ENCODE peak calls at places on chromosomes 6 and 20, in ten cellular contexts. Y, A, G, R, T, X, F, S, C and H are unnamed samples. For H3K9me2, the result is how much of the 10 kb centered on the place peaks cover.

GRCh38 chr6:44431118-44431725 is 43.7 kb downstream of the CDC5L start:
- DNase-seq in Y (peak), A (peak), G (peak), R (peak), T (peak), X (peak), F (peak), S (peak), C (peak), H (peak)

GRCh38 chr20:38842017-38842416 is 36.5 kb downstream of the PPP1R16B start:
- DNase-seq in Y (no peak), A (no peak), G (no peak), R (no peak), T (no peak), X (peak), F (peak), S (no peak), C (no peak), H (no peak)

GRCh38 chr20:4896971-4897497 is 104.3 kb downstream of the SLC23A2 start:
- DNase-seq in Y (peak), A (no peak), G (no peak), R (peak), T (peak), X (peak), F (peak), S (peak), C (no peak), H (peak)

GRCh38 chr6:37061157-37061804 is 55.8 kb downstream of the FGD2 start:
- DNase-seq in Y (no peak), A (no peak), G (no peak), R (no peak), T (no peak), X (peak), F (peak), S (no peak), C (peak), H (no peak)

GRCh38 chr6:5435449-5435848 is 174.1 kb downstream of the FARS2 start:
- DNase-seq in Y (no peak), A (no peak), G (peak), R (no peak), T (peak), X (no peak), F (no peak), S (no peak), C (no peak), H (no peak)

GRCh38 chr6:102485480-102485879 is 1092.0 kb downstream of the GRIK2 start:
- DNase-seq in Y (no peak), A (no peak), G (no peak), R (no peak), T (no peak), X (no peak), F (no peak), S (no peak), C (no peak), H (no peak)

GRCh38 chr6:133892444-133893323 is 3.8 kb downstream of the TCF21 start:
- DNase-seq in Y (peak), A (no peak), G (no peak), R (peak), T (no peak), X (no peak), F (no peak), S (no peak), C (peak), H (no peak)

GRCh38 chr6:15246217-15247211 is 645 bp downstream of the JARID2 start:
- DNase-seq in Y (no peak), A (no peak), G (peak), R (no peak), T (no peak), X (peak), F (no peak), S (no peak), C (no peak), H (peak)

GRCh38 chr6:30646450-30647038 is 389 bp upstream of the C6orf136 start:
- DNase-seq in Y (peak), A (no peak), G (peak), R (peak), T (no peak), X (no peak), F (no peak), S (no peak), C (peak), H (no peak)

GRCh38 chr6:169689247-169689646 is 12.6 kb downstream of the WDR27 start:
- DNase-seq in Y (no peak), A (no peak), G (peak), R (no peak), T (peak), X (no peak), F (no peak), S (no peak), C (no peak), H (no peak)

GRCh38 chr6:170091639-170092579 is 199.0 kb downstream of the DLL1 start:
- DNase-seq in Y (no peak), A (no peak), G (no peak), R (no peak), T (no peak), X (no peak), F (no peak), S (no peak), C (no peak), H (no peak)

GRCh38 chr6:105135056-105135455 is 44.8 kb downstream of the POPDC3 start:
- DNase-seq in Y (no peak), A (no peak), G (peak), R (peak), T (peak), X (no peak), F (no peak), S (no peak), C (peak), H (no peak)

GRCh38 chr20:50237349-50237748 is 46.7 kb downstream of the CEBPB start:
- DNase-seq in Y (no peak), A (no peak), G (no peak), R (no peak), T (peak), X (no peak), F (no peak), S (peak), C (no peak), H (no peak)

GRCh38 chr6:35754452-35755321 is 17.9 kb downstream of the ARMC12 start:
- DNase-seq in Y (no peak), A (no peak), G (peak), R (no peak), T (peak), X (no peak), F (no peak), S (peak), C (no peak), H (no peak)

GRCh38 chr6:33323623-33323948 is 6.0 kb upstream of the ZBTB22 start:
- DNase-seq in Y (no peak), A (no peak), G (no peak), R (peak), T (no peak), X (no peak), F (no peak), S (no peak), C (peak), H (peak)

GRCh38 chr6:144582939-144583613 is 297.9 kb downstream of the UTRN start:
- DNase-seq in Y (peak), A (no peak), G (peak), R (peak), T (no peak), X (peak), F (peak), S (no peak), C (peak), H (peak)

GRCh38 chr6:149025061-149025460 is 278.2 kb downstream of the UST start:
- DNase-seq in Y (no peak), A (no peak), G (no peak), R (no peak), T (no peak), X (no peak), F (no peak), S (no peak), C (no peak), H (no peak)

GRCh38 chr6:165653196-165653595 is 9.8 kb downstream of the PDE10A start:
- DNase-seq in Y (no peak), A (no peak), G (no peak), R (no peak), T (no peak), X (no peak), F (no peak), S (no peak), C (no peak), H (no peak)

GRCh38 chr6:134196568-134197301 is 121.2 kb downstream of the SGK1 start:
- DNase-seq in Y (no peak), A (no peak), G (no peak), R (no peak), T (peak), X (peak), F (no peak), S (no peak), C (no peak), H (no peak)

GRCh38 chr6:87682310-87682709 is 19.7 kb downstream of the AKIRIN2 start:
- DNase-seq in Y (no peak), A (no peak), G (no peak), R (no peak), T (peak), X (no peak), F (no peak), S (no peak), C (peak), H (no peak)

GRCh38 chr20:62087227-62087626 is 21.5 kb upstream of the TAF4 start:
- DNase-seq in Y (no peak), A (no peak), G (peak), R (no peak), T (peak), X (no peak), F (no peak), S (peak), C (no peak), H (no peak)

GRCh38 chr6:47097092-47097945 is 55.2 kb upstream of the ADGRF1 start:
- DNase-seq in Y (peak), A (peak), G (peak), R (peak), T (peak), X (peak), F (peak), S (peak), C (peak), H (peak)

GRCh38 chr20:17898548-17898994 is 70.0 kb downstream of the SNX5 start:
- DNase-seq in Y (peak), A (peak), G (peak), R (peak), T (peak), X (peak), F (peak), S (peak), C (peak), H (peak)

DNA sequence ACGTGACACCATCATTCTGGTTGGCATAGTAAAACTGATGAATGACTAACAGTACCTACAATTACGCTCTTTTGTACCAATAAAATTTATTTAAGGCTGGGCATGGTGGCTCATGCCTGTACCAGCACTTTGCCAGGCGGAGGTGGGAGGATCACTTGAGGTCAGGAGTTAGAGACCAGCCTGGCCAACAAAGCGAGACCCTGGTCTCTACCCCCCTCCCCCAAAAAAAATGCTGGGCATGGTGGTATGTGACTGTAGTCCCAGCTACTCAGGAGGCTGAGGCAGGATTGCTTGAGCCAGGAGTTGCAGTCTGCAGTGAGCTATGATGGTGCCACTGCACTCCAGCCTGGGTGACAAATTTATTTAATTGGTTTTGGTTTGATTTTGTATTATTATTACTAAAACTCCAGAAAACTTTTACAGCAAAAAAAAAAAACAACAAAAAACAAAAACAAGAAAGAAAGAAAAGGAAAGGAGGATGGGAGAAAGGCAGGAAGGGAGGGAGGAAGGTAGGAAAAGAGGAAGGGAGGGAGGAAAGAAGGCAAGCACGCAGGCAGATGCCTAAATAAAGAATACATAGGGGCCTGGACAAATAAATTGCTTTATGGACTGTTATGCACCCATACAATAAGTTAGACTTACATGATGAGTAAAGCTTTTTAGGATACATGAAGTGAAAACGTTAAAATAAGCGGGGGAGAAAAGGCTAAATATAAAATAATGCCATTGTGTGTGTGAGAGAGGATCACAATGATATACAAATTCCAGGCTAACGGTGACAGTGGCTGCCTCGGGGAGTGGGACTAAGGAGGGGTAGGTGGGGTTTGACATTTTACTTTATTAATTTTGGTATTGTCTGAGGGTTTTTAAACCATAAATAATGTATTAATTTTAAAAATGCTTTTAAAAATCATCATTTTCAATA is 682 bp upstream of the ZSCAN9 start:
- DNase-seq in Y (no peak), A (no peak), G (no peak), R (peak), T (no peak), X (no peak), F (no peak), S (no peak), C (peak), H (no peak)
- H3K9me2 ChIP-seq in Y (under half), A (under half), G (under half), R (under half), T (under half), X (under half), F (under half), S (under half), C (under half), H (under half)

GRCh38 chr20:45919536-45919933 is 7.6 kb upstream of the PLTP start:
- DNase-seq in Y (no peak), A (no peak), G (no peak), R (no peak), T (no peak), X (no peak), F (no peak), S (no peak), C (no peak), H (no peak)
- H3K9me2 ChIP-seq in Y (under half), A (under half), G (under half), R (under half), T (under half), X (under half), F (under half), S (under half), C (under half), H (under half)

GRCh38 chr6:162387723-162388382 is 339.7 kb downstream of the PRKN start:
- DNase-seq in Y (no peak), A (no peak), G (no peak), R (no peak), T (no peak), X (no peak), F (no peak), S (no peak), C (no peak), H (no peak)
- H3K9me2 ChIP-seq in Y (under half), A (under half), G (under half), R (under half), T (under half), X (under half), F (under half), S (under half), C (under half), H (under half)

GRCh38 chr6:20238688-20239587 is 26.7 kb upstream of the MBOAT1 start:
- DNase-seq in Y (no peak), A (no peak), G (no peak), R (peak), T (no peak), X (no peak), F (no peak), S (no peak), C (no peak), H (no peak)

GRCh38 chr6:20242397-20242796 is 30.1 kb upstream of the MBOAT1 start:
- DNase-seq in Y (no peak), A (no peak), G (no peak), R (no peak), T (no peak), X (no peak), F (no peak), S (no peak), C (no peak), H (no peak)

GRCh38 chr6:20241102-20241501 is 28.8 kb upstream of the MBOAT1 start:
- DNase-seq in Y (no peak), A (no peak), G (no peak), R (no peak), T (no peak), X (no peak), F (no peak), S (no peak), C (no peak), H (peak)

GRCh38 chr6:20246107-20246506 is 33.8 kb upstream of the MBOAT1 start:
- DNase-seq in Y (no peak), A (no peak), G (no peak), R (no peak), T (no peak), X (no peak), F (no peak), S (no peak), C (no peak), H (peak)

DNA sequence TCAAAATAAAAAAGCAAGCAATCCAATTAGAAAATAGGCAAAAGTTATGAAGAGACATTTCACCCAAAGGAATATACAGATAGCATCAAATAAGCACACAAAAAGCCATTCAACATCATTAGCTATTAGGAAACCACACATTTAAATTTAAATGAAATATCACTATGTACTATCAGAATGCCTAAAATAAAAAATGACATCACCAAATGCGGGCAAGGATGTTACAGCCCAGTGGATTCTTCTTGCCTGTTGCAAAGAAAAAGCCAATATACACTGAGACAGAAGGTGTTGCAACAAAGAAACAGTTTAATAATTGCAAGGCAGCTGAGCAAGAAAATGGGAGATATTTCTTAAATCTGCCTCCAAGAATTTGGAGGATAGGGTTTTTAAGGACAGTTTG is 31.0 kb upstream of the MBOAT1 start:
- DNase-seq in Y (no peak), A (no peak), G (no peak), R (no peak), T (no peak), X (no peak), F (no peak), S (no peak), C (no peak), H (peak)
- H3K9me2 ChIP-seq in Y (under half), A (under half), G (under half), R (under half), T (under half), X (under half), F (under half), S (under half), C (under half), H (under half)

DNA sequence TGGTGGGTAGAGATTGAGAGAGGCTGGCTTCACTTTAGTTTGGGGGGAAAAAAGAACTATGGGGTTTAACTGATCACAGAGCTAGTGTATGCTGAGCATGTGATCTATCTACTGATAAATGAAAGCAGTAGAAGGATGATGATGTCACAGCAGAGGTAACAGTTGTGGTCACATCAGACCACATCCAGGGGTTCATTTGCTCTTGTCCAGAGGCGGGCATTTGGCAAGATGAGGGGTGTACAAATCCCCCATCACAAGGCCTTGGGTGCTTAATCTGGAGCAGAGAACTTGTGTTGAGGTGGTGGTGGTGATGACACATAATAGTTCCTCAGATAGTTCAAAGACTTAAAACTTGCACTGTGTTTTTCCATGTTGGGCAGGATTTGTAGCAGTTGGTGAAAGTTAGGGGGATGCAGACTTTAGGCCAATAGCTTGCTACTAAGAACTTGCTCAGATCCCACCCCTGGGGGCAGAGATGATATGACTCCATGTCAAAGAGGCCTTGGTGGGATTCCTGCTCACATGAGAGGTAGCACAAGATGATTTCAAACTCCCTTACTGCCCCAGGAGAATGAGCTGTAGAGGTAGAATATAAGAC is 63.4 kb downstream of the PRDM1 start:
- DNase-seq in Y (no peak), A (no peak), G (no peak), R (no peak), T (no peak), X (peak), F (no peak), S (no peak), C (no peak), H (no peak)
- H3K9me2 ChIP-seq in Y (under half), A (under half), G (under half), R (under half), T (under half), X (under half), F (under half), S (under half), C (under half), H (under half)

GRCh38 chr6:382883-383420 is 8.6 kb upstream of the IRF4 start:
- DNase-seq in Y (no peak), A (no peak), G (no peak), R (peak), T (no peak), X (no peak), F (no peak), S (no peak), C (no peak), H (no peak)
- H3K9me2 ChIP-seq in Y (under half), A (under half), G (under half), R (under half), T (under half), X (under half), F (under half), S (under half), C (under half), H (under half)

GRCh38 chr6:81235512-81235911 is 517.0 kb downstream of the TENT5A start:
- DNase-seq in Y (no peak), A (no peak), G (no peak), R (no peak), T (no peak), X (no peak), F (no peak), S (no peak), C (no peak), H (no peak)
- H3K9me2 ChIP-seq in Y (under half), A (under half), G (under half), R (under half), T (under half), X (under half), F (under half), S (under half), C (under half), H (under half)